ENCODE peak calls at places on chromosome 16, in seven cellular contexts. O is adrenal gland; H is DMS153; J is NCI-H1105 treated with DMSO at 0.1 percent for 48 hours; U is non-pigmented ciliary epithelial cell; T is T-helper 17 cell; R is CD4-positive, alpha-beta T cell. E is an unnamed sample.
A peak's percentile ranks its signal among the peaks of the same experiment; 100 is the strongest.

GRCh38 chr16:81319221-81319912 is 4.6 kb downstream of the GAN start:
- DNase-seq in O (peak; percentile 71), H (no peak), J (no peak), U (peak; percentile 42), T (no peak), R (no peak), E (peak; percentile 75)

GRCh38 chr16:9235837-9236236 is 144.4 kb downstream of the HAPSTR1 start:
- DNase-seq in O (no peak), H (no peak), J (no peak), U (no peak), T (no peak), R (no peak), E (no peak)

GRCh38 chr16:55948230-55948629 is 73.1 kb upstream of the CES5A start:
- DNase-seq in O (no peak), H (peak; percentile 63), J (peak; percentile 34), U (no peak), T (no peak), R (no peak), E (no peak)

GRCh38 chr16:76059186-76059585 is 218.0 kb upstream of the CNTNAP4 start:
- DNase-seq in O (no peak), H (no peak), J (no peak), U (no peak), T (no peak), R (no peak), E (peak; percentile 4)

GRCh38 chr16:56191807-56192643 is 736 bp downstream of the GNAO1 start:
- DNase-seq in O (no peak), H (no peak), J (peak; percentile 40), U (no peak), T (no peak), R (no peak), E (no peak)

GRCh38 chr16:89395150-89396142 is 94.9 kb downstream of the ANKRD11 start:
- DNase-seq in O (peak; percentile 98), H (no peak), J (no peak), U (peak; percentile 93), T (no peak), R (no peak), E (peak; percentile 99)

GRCh38 chr16:57091200-57091989 is 988 bp upstream of the CPNE2 start:
- DNase-seq in O (peak; percentile 68), H (no peak), J (no peak), U (no peak), T (no peak), R (no peak), E (peak; percentile 29)

GRCh38 chr16:22614271-22614947 is 103.7 kb downstream of the NPIPB5 start:
- DNase-seq in O (no peak), H (no peak), J (no peak), U (no peak), T (no peak), R (no peak), E (peak; percentile 38)

GRCh38 chr16:2260250-2260649 is 7.7 kb downstream of the RNPS1 start:
- DNase-seq in O (no peak), H (no peak), J (no peak), U (no peak), T (no peak), R (no peak), E (no peak)